ENCODE peak calls at places on chromosome 19, in nine cellular contexts. G is H7; N is T-helper 1 cell; B is Kasumi-1; W is heart left ventricle; U is right cardiac atrium; R is left ventricle myocardium inferior; M is activated CD4-positive, CD25-positive, alpha-beta regulatory T cell treated with anti-CD3 and anti-CD28 coated beads, Interleukin-2, amount 50 U/mL, for 16 hours; J is AG04450. O is an unnamed sample.

GRCh38 chr19:54248016-54248601 is 5.5 kb upstream of the LILRA6 start:
- DNase-seq in G (no peak), N (no peak), B (peak; percentile 77), W (peak; percentile 45), U (peak; percentile 69), R (no peak), M (no peak), J (no peak), O (peak; percentile 47)

GRCh38 chr19:46841458-46842083 is 9.1 kb downstream of the AP2S1 start:
- DNase-seq in G (peak; percentile 45), N (no peak), B (no peak), W (peak; percentile 81), U (peak; percentile 88), R (peak; percentile 77), M (no peak), J (no peak), O (peak; percentile 80)

GRCh38 chr19:12797141-12797587 is 4.4 kb downstream of the PRDX2 start:
- DNase-seq in G (no peak), N (no peak), B (no peak), W (no peak), U (no peak), R (no peak), M (no peak), J (no peak), O (no peak)

GRCh38 chr19:4191044-4191443 is 8.6 kb downstream of the ANKRD24 start:
- DNase-seq in G (no peak), N (no peak), B (no peak), W (no peak), U (peak; percentile 14), R (no peak), M (no peak), J (no peak), O (no peak)

GRCh38 chr19:41753936-41754529 is 1.3 kb upstream of the CEACAM6 start:
- DNase-seq in G (peak; percentile 49), N (peak; percentile 54), B (peak; percentile 50), W (peak; percentile 30), U (no peak), R (no peak), M (peak; percentile 57), J (no peak), O (peak; percentile 53)

GRCh38 chr19:49441210-49441959 is at the start of gene SLC17A7:
- DNase-seq in G (peak; percentile 98), N (peak; percentile 39), B (no peak), W (peak; percentile 67), U (peak; percentile 85), R (peak; percentile 63), M (no peak), J (no peak), O (no peak)

GRCh38 chr19:6066661-6067646 is 43.3 kb downstream of the RFX2 start:
- DNase-seq in G (peak; percentile 90), N (peak; percentile 44), B (peak; percentile 83), W (peak; percentile 94), U (peak; percentile 96), R (peak; percentile 93), M (no peak), J (no peak), O (peak; percentile 89)

GRCh38 chr19:2332341-2333026 is 4.0 kb downstream of the SPPL2B start:
- DNase-seq in G (no peak), N (no peak), B (no peak), W (no peak), U (peak; percentile 54), R (peak; percentile 38), M (no peak), J (no peak), O (no peak)

GRCh38 chr19:14517446-14517839 is 754 bp downstream of the DNAJB1 start:
- DNase-seq in G (no peak), N (no peak), B (no peak), W (no peak), U (no peak), R (no peak), M (no peak), J (no peak), O (no peak)

GRCh38 chr19:19514881-19515763 is at the start of gene TSSK6:
- DNase-seq in G (no peak), N (no peak), B (no peak), W (no peak), U (no peak), R (no peak), M (no peak), J (no peak), O (no peak)

GRCh38 chr19:10092648-10093294 is 6.7 kb downstream of the SHFL start:
- DNase-seq in G (peak; percentile 16), N (no peak), B (no peak), W (no peak), U (no peak), R (no peak), M (no peak), J (no peak), O (no peak)

GRCh38 chr19:54463531-54464043 is at the start of gene LENG9:
- DNase-seq in G (peak; percentile 95), N (peak; percentile 92), B (peak; percentile 99), W (peak; percentile 97), U (peak; percentile 99), R (peak; percentile 98), M (peak; percentile 87), J (peak; percentile 92), O (peak; percentile 98)

GRCh38 chr19:50817941-50818858 is 5.4 kb downstream of the KLK1 start:
- DNase-seq in G (peak; percentile 99), N (no peak), B (no peak), W (no peak), U (peak; percentile 73), R (peak; percentile 37), M (peak; percentile 16), J (no peak), O (no peak)

GRCh38 chr19:33795370-33796163 is 1.1 kb upstream of the KCTD15 start:
- DNase-seq in G (peak; percentile 99), N (no peak), B (peak; percentile 81), W (peak; percentile 91), U (peak; percentile 95), R (peak; percentile 88), M (no peak), J (no peak), O (peak; percentile 80)

GRCh38 chr19:2215281-2215751 is 20.8 kb downstream of the PLEKHJ1 start:
- DNase-seq in G (peak; percentile 94), N (no peak), B (no peak), W (no peak), U (no peak), R (no peak), M (no peak), J (no peak), O (no peak)

GRCh38 chr19:58033741-58034475 is at the start of gene ZSCAN1:
- DNase-seq in G (peak; percentile 90), N (no peak), B (no peak), W (peak; percentile 93), U (peak; percentile 95), R (peak; percentile 90), M (no peak), J (no peak), O (peak; percentile 92)

GRCh38 chr19:34126966-34127365 is 45.3 kb upstream of the LSM14A start:
- DNase-seq in G (peak; percentile 42), N (no peak), B (no peak), W (no peak), U (no peak), R (no peak), M (no peak), J (no peak), O (no peak)

GRCh38 chr19:33505168-33505567 is 16.4 kb downstream of the PEPD start:
- DNase-seq in G (no peak), N (no peak), B (no peak), W (no peak), U (no peak), R (no peak), M (no peak), J (no peak), O (no peak)